ENCODE peak calls at places on chromosomes 13 and 19, in five cellular contexts. W is HepG2, U is K562, G is H1, X is GM12878. N is an unnamed sample.

GRCh38 chr19:35644987-35645679 is 3.0 kb upstream of the COX6B1 start:
- DNase-seq in G (peak), X (no peak), W (peak), U (peak), N (peak)

GRCh38 chr13:51629711-51630575 is 45.7 kb downstream of the WDFY2 start:
- DNase-seq in W (no peak), G (no peak), X (no peak), U (no peak), N (no peak)

GRCh38 chr19:42254083-42254849 is 662 bp downstream of the ERF start:
- DNase-seq in W (peak), X (no peak), U (peak), G (peak), N (peak)

GRCh38 chr13:83732755-83733154 is 149.5 kb downstream of the SLITRK1 start:
- DNase-seq in X (no peak), U (no peak), G (no peak), W (no peak), N (no peak)

GRCh38 chr19:8481191-8481590 is 21.2 kb downstream of the PRAM1 start:
- DNase-seq in X (no peak), W (no peak), U (no peak), G (no peak), N (no peak)

GRCh38 chr19:31451686-31452325 is 102.6 kb upstream of the TSHZ3 start:
- DNase-seq in X (no peak), W (no peak), U (no peak), G (no peak), N (no peak)

GRCh38 chr13:113750554-113751399 is 8.2 kb upstream of the TMEM255B start:
- DNase-seq in G (no peak), U (no peak), X (no peak), W (no peak), N (no peak)

GRCh38 chr13:46896346-46897138 is at the start of gene HTR2A:
- DNase-seq in G (no peak), W (no peak), X (no peak), U (no peak), N (no peak)

GRCh38 chr19:7748756-7749155 is 1.4 kb upstream of the CD209 start:
- DNase-seq in G (peak), X (no peak), W (peak), U (no peak), N (no peak)

GRCh38 chr13:44393391-44393790 is 19.8 kb downstream of the SERP2 start:
- DNase-seq in U (no peak), W (no peak), G (no peak), X (no peak), N (no peak)

GRCh38 chr19:1521636-1522035 is 2.2 kb upstream of the PLK5 start:
- DNase-seq in U (no peak), W (no peak), G (no peak), X (no peak), N (no peak)

GRCh38 chr19:9039728-9040127 is 29.5 kb upstream of the MUC16 start:
- DNase-seq in W (no peak), U (no peak), G (no peak), X (no peak), N (no peak)

GRCh38 chr13:27788271-27788670 is 4.0 kb upstream of the GSX1 start:
- DNase-seq in G (no peak), X (no peak), U (no peak), W (no peak), N (no peak)

GRCh38 chr13:27783111-27783510 is 9.2 kb upstream of the GSX1 start:
- DNase-seq in W (peak), G (no peak), U (no peak), X (no peak), N (no peak)
- TF ChIP-seq GABPA in W (no peak), G (no peak), U (no peak), X (no peak), N (no peak)

GRCh38 chr19:6057651-6058365 is 52.5 kb downstream of the RFX2 start:
- DNase-seq in X (no peak), U (no peak), G (no peak), W (no peak), N (no peak)

GRCh38 chr19:6058411-6059201 is 51.7 kb downstream of the RFX2 start:
- DNase-seq in G (no peak), U (no peak), X (no peak), W (no peak), N (no peak)

GRCh38 chr19:6059996-6060599 is 50.2 kb downstream of the RFX2 start:
- DNase-seq in X (no peak), U (no peak), W (no peak), G (no peak), N (no peak)

GRCh38 chr19:6060600-6061391 is 49.5 kb downstream of the RFX2 start:
- DNase-seq in W (no peak), G (no peak), X (no peak), U (peak), N (peak)

DNA sequence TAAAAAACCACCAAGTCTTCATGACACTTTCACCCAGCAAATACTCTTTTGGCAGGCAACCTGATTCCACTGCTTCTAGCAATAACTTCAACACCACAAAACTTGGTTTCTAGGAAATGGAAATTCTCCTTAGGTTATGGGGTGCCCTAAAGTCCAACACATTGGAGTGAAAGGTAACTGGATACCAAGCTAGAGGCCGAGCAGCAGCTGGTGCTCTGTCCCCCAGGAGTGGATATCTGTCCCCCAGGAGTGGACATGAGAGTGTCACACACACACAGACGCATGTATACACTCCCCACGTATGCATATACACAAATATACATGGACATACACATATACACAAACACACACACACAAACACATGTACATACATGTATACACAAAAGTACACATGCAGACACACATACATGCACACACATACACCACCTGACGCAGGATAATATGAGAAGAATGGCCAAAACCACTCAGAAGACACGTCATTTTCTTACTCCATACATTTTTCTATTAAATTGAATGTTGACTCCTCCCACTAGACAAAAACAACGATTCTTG is 50.8 kb downstream of the RFX2 start:
- DNase-seq in U (no peak), X (no peak), W (no peak), G (no peak), N (no peak)
- TF ChIP-seq GABPA in U (no peak), X (no peak), W (no peak), G (no peak), N (no peak)

GRCh38 chr19:38307076-38307475 is 3.0 kb downstream of the C19orf33 start:
- DNase-seq in G (no peak), X (no peak), W (no peak), U (no peak), N (no peak)

GRCh38 chr19:38304866-38305429 is 897 bp downstream of the C19orf33 start:
- DNase-seq in G (peak), U (peak), X (no peak), W (peak), N (peak)

GRCh38 chr19:38306236-38306635 is 2.2 kb downstream of the C19orf33 start:
- DNase-seq in G (no peak), X (no peak), U (no peak), W (no peak), N (no peak)

GRCh38 chr19:38303517-38304351 is at the start of gene C19orf33:
- DNase-seq in G (peak), X (no peak), U (peak), W (no peak), N (no peak)

DNA sequence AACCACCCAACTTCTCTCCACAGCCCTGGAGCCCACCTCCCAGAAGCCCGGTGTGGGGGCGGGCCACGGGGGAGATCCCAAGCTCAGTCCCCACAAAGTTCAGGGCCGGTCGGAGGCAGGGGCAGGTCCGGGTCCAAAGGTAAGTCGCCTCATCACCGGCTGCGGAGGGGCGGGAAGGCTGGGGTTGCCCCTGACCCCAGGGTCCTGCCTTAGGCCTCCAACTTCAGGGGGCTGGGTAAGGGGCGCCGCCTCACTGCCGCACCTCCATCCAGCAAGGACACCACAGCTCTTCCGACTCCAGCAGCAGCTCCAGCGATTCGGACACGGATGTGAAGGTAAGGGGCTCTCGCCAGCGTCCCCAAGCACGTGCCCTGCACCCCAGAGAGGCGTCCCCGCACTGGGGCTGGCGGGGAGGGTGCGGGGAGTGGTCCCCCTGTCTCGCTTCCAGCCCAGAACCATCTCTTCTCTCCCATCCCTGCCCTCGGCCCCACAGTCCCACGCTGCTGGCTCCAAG is 358 bp downstream of the C19orf33 start:
- DNase-seq in W (no peak), G (peak), U (no peak), X (no peak), N (no peak)
- TF ChIP-seq GABPA in W (no peak), G (no peak), U (no peak), X (no peak), N (no peak)

GRCh38 chr13:40350283-40350992 is 316.0 kb downstream of the FOXO1 start:
- DNase-seq in G (no peak), X (no peak), W (no peak), U (no peak), N (no peak)

GRCh38 chr13:40351537-40352384 is 314.7 kb downstream of the FOXO1 start:
- DNase-seq in W (peak), G (no peak), X (no peak), U (no peak), N (no peak)

GRCh38 chr13:40352385-40352778 is 314.1 kb downstream of the FOXO1 start:
- DNase-seq in U (no peak), W (no peak), G (no peak), X (no peak), N (no peak)

GRCh38 chr13:40355126-40355719 is 311.2 kb downstream of the FOXO1 start:
- DNase-seq in W (no peak), X (no peak), U (no peak), G (no peak), N (no peak)

GRCh38 chr13:40352807-40353562 is 313.5 kb downstream of the FOXO1 start:
- DNase-seq in X (no peak), U (no peak), G (no peak), W (no peak), N (peak)
- TF ChIP-seq GABPA in X (no peak), U (no peak), G (no peak), W (no peak), N (no peak)

DNA sequence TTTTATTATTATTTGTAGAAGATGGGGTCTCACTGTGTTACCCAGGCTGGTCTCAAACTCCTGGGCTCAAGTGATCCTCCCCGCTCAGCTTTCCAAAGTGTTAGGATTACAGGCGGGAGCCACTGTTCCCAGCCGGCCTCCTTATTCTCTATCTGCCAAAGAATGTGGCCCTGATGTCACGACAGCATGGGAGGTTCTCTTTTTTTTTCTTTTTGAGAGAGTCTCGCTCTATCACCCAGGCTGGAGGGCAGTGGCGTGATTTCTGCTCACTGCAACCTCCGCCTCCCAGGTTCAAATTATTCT is 23.5 kb downstream of the CARM1 start:
- DNase-seq in X (no peak), G (no peak), U (no peak), W (no peak), N (no peak)
- TF ChIP-seq GABPA in X (no peak), G (no peak), U (no peak), W (no peak), N (no peak)

GRCh38 chr13:98981596-98982195 is 3.8 kb upstream of the DOCK9 start:
- DNase-seq in U (no peak), W (no peak), X (no peak), G (no peak), N (no peak)
- TF ChIP-seq GABPA in U (peak), W (no peak), X (no peak), G (no peak), N (no peak)

DNA sequence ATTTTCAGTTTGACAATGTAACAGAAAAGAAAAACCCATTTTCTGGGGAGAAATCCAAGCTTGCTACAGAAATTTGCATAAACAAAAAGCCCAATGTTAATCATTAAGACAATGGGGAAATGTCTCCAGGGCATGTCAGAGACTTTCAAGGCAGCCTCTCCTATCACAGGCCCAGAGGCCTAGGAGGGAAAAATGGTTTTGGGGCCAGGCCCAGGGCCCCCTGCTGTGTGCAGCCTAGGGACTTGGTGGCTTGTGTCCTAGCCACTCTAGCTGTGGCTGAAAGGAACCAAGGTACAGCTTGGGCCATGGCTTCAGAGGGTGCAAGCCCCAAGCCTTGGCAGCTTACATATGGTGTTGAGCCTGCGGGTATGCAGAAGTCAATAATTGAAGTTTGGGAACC is 8.0 kb upstream of the TEX30 start:
- DNase-seq in U (no peak), X (no peak), W (no peak), G (no peak), N (no peak)
- TF ChIP-seq GABPA in U (no peak), X (no peak), W (no peak), G (no peak), N (no peak)

GRCh38 chr19:18283338-18283737 is 1.9 kb upstream of the JUND start:
- DNase-seq in X (no peak), W (no peak), G (no peak), U (no peak), N (no peak)

GRCh38 chr19:18284710-18285430 is 3.4 kb upstream of the JUND start:
- DNase-seq in U (no peak), W (no peak), X (no peak), G (no peak), N (no peak)

GRCh38 chr19:18282021-18282787 is 782 bp upstream of the JUND start:
- DNase-seq in W (peak), X (no peak), U (no peak), G (no peak), N (peak)

GRCh38 chr19:18281082-18282020 is at the start of gene JUND:
- DNase-seq in G (peak), W (peak), U (peak), X (peak), N (peak)

DNA sequence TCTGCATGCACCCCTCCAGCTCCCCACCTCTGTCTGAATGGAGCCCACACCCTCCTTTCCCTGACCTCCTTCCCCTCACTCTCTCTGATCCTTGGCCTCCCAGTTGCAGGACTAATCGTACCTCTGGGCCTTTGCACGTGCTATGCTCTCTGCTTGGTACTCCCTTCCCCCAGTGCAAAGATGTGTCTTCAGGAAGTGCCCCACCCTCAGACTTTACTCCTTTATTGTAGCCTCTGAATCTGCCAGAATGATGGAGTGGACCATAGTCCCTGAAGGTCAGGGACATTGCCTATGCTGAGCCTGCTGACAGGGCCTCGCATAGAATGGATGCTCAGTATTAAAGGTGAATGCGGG is 1.3 kb upstream of the JUND start:
- DNase-seq in X (no peak), W (peak), G (no peak), U (no peak), N (no peak)
- TF ChIP-seq GABPA in X (no peak), W (no peak), G (no peak), U (no peak), N (no peak)